ENCODE peak calls at places on chromosomes 2 and 18, in six cellular contexts. K is SK-N-SH, Y is H1, H is GM12878, T is HepG2, R is K562. U is an unnamed sample.
A peak's percentile ranks its signal among the peaks of the same experiment; 100 is the strongest.

GRCh38 chr18:54330768-54331548 is 26.7 kb downstream of the STARD6 start:
- DNase-seq in Y (no peak), R (no peak), H (no peak), T (no peak), K (no peak), U (no peak)

GRCh38 chr2:96251721-96252292 is 14.0 kb downstream of the TMEM127 start:
- DNase-seq in T (peak; percentile 84), H (no peak), Y (no peak), R (no peak), K (peak; percentile 82), U (peak; percentile 97)

GRCh38 chr2:235939471-235939870 is 228.7 kb downstream of the GBX2 start:
- DNase-seq in T (no peak), K (no peak), Y (no peak), H (no peak), R (no peak), U (peak; percentile 55)

GRCh38 chr2:35067420-35067819 is 1288.2 kb upstream of the CRIM1 start:
- DNase-seq in H (no peak), K (no peak), T (no peak), R (no peak), Y (no peak), U (no peak)

GRCh38 chr2:207257291-207258190 is 91.8 kb upstream of the KLF7 start:
- DNase-seq in T (no peak), Y (no peak), R (no peak), H (no peak), K (no peak), U (peak; percentile 52)

GRCh38 chr18:9648431-9649163 is 34.2 kb upstream of the PPP4R1 start:
- DNase-seq in Y (no peak), K (no peak), T (no peak), R (no peak), H (peak; percentile 47), U (no peak)

GRCh38 chr2:47299555-47299954 is 103.4 kb upstream of the MSH2 start:
- DNase-seq in Y (no peak), K (no peak), R (no peak), T (no peak), H (no peak), U (peak; percentile 86)

GRCh38 chr18:58144671-58145285 is 100.8 kb downstream of the NEDD4L start:
- DNase-seq in H (no peak), R (no peak), K (no peak), T (no peak), Y (no peak), U (no peak)

GRCh38 chr2:69770193-69770702 is 28.3 kb downstream of the ANXA4 start:
- DNase-seq in R (peak; percentile 48), T (peak; percentile 68), Y (no peak), K (no peak), H (no peak), U (peak; percentile 88)

GRCh38 chr2:228613133-228613532 is 431.6 kb upstream of the SPHKAP start:
- DNase-seq in Y (no peak), K (no peak), H (peak; percentile 15), R (no peak), T (no peak), U (peak; percentile 95)

GRCh38 chr18:24726727-24727539 is 266.5 kb downstream of the HRH4 start:
- DNase-seq in R (peak; percentile 42), H (no peak), T (peak; percentile 45), Y (no peak), K (peak; percentile 61), U (peak; percentile 86)

GRCh38 chr2:96526101-96526591 is 10.4 kb upstream of the ARID5A start:
- DNase-seq in Y (no peak), R (no peak), T (no peak), K (no peak), H (no peak), U (no peak)

GRCh38 chr2:173750332-173750731 is 214.8 kb downstream of the SP3 start:
- DNase-seq in T (no peak), K (no peak), R (no peak), Y (no peak), H (no peak), U (peak; percentile 25)

GRCh38 chr2:55176094-55176415 is 56.0 kb downstream of the CLHC1 start:
- DNase-seq in R (no peak), H (no peak), T (no peak), Y (no peak), K (no peak), U (no peak)

GRCh38 chr18:12520442-12520992 is 112.8 kb downstream of the PRELID3A start:
- DNase-seq in R (no peak), T (no peak), K (peak; percentile 37), Y (no peak), H (no peak), U (peak; percentile 10)

GRCh38 chr2:173693164-173693563 is 272.0 kb downstream of the SP3 start:
- DNase-seq in R (no peak), H (no peak), Y (no peak), K (no peak), T (no peak), U (no peak)

GRCh38 chr2:191740776-191741175 is 62.8 kb downstream of the NABP1 start:
- DNase-seq in R (no peak), T (no peak), H (no peak), Y (no peak), K (no peak), U (no peak)

GRCh38 chr2:203427061-203427460 is 98.9 kb downstream of the ABI2 start:
- DNase-seq in R (no peak), T (no peak), Y (no peak), K (no peak), H (no peak), U (peak; percentile 49)

GRCh38 chr2:237254369-237254861 is 159.5 kb downstream of the COL6A3 start:
- DNase-seq in T (no peak), K (no peak), H (no peak), R (no peak), Y (no peak), U (peak; percentile 75)

GRCh38 chr2:130824492-130825061 is 12.1 kb upstream of the ARHGEF4 start:
- DNase-seq in K (no peak), T (no peak), H (peak; percentile 86), R (no peak), Y (no peak), U (peak; percentile 99)

GRCh38 chr2:31078579-31079105 is 59.6 kb downstream of the GALNT14 start:
- DNase-seq in H (no peak), K (no peak), R (no peak), Y (no peak), T (no peak), U (no peak)

GRCh38 chr2:113282747-113283533 is 4.2 kb upstream of the PAX8 start:
- DNase-seq in K (no peak), Y (no peak), H (no peak), T (peak; percentile 91), R (no peak), U (peak; percentile 4)

GRCh38 chr2:216583157-216583556 is 50.1 kb upstream of the IGFBP2 start:
- DNase-seq in T (no peak), K (no peak), R (no peak), Y (no peak), H (no peak), U (peak; percentile 99)

GRCh38 chr2:231526341-231527090 is 3.7 kb downstream of the NMUR1 start:
- DNase-seq in Y (no peak), H (no peak), T (no peak), K (no peak), R (no peak), U (no peak)

GRCh38 chr2:174694196-174694878 is 69.9 kb downstream of the CHRNA1 start:
- DNase-seq in H (no peak), R (no peak), Y (no peak), T (no peak), K (no peak), U (no peak)

GRCh38 chr2:173766537-173767289 is 198.5 kb downstream of the SP3 start:
- DNase-seq in T (no peak), H (no peak), R (no peak), Y (no peak), K (no peak), U (no peak)

GRCh38 chr2:60445684-60446184 is 107.7 kb downstream of the BCL11A start:
- DNase-seq in Y (no peak), T (no peak), K (no peak), R (no peak), H (no peak), U (peak; percentile 26)
- H3K9ac ChIP-seq in Y (no peak overlapping the region), T (no peak overlapping the region), K (no peak overlapping the region), R (no peak overlapping the region), H (peak overlapping the region; percentile 61), U (no peak overlapping the region)

GRCh38 chr2:161158882-161159281 is 1.3 kb upstream of the TANK start:
- DNase-seq in H (no peak), T (no peak), Y (no peak), K (no peak), R (no peak), U (no peak)
- TF ChIP-seq USF2 in H (no peak), T (no peak), Y (no peak), K (no peak), R (no peak), U (no peak)

DNA sequence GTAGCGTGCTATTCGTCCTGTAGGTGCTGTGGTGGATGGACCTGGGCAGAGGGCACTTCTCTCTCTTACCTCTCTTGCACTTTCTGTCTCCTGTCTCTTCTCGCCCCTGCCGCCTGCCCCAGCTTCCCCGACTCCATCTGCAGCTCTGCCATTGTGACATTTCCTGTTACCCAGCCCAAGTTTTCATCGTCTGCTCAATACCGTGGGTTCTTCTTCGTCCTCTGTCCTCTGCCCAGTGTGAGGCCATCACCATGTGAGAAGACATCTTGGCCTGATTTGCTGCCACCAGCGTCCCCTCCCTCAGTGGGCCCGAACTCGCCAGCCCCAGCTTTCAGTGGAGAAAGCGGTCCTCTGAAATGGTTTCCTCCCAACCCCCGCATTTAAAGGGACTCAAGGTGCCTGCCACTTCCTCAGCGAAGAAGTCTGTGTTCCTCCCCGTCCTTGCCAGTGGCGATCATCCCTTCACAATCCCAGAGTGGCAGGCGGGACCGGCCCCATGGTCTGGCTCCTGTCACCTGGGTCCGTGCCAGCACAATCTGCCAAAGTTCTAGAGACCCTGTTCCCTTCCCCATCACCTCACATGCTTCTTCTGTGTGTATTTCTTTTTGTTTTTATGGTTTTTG is 18.0 kb downstream of the TGOLN2 start:
- DNase-seq in T (no peak), Y (no peak), K (no peak), R (no peak), H (no peak), U (no peak)
- H3K9ac ChIP-seq in T (no peak overlapping the region), Y (no peak overlapping the region), K (no peak overlapping the region), R (peak overlapping the region; percentile 56), H (no peak overlapping the region), U (no peak overlapping the region)

GRCh38 chr2:19261061-19261460 is 97.4 kb downstream of the OSR1 start:
- DNase-seq in Y (no peak), T (no peak), H (no peak), K (no peak), R (no peak), U (peak; percentile 53)

GRCh38 chr2:19251554-19251953 is 106.9 kb downstream of the OSR1 start:
- DNase-seq in Y (no peak), K (no peak), T (no peak), H (no peak), R (no peak), U (peak; percentile 22)

GRCh38 chr2:19255481-19255880 is 102.9 kb downstream of the OSR1 start:
- DNase-seq in K (no peak), T (no peak), R (no peak), Y (no peak), H (no peak), U (no peak)

GRCh38 chr2:19250906-19251305 is 107.5 kb downstream of the OSR1 start:
- DNase-seq in Y (no peak), R (no peak), H (no peak), T (no peak), K (no peak), U (no peak)

DNA sequence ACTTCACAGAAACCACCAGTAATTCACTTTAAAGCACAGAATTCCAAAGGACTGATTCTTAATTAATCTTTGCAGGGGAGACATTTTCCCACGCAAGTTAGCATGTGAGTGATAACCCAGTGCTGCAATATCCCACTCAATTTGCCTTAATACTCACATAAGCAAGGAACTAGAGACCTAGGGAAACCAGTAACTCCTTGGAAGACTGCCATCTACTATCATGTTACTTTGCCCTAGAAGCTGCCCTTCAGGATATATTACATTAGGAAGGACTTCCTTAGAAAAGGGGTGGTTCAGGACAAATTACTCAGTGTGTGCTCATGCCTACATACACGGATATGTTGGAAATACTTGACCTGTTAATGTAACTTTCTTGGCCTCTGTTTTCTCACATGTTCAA is 102.2 kb downstream of the OSR1 start:
- DNase-seq in R (no peak), K (peak; percentile 9), Y (no peak), H (no peak), T (no peak), U (peak; percentile 98)
- TF ChIP-seq USF2 in R (no peak), K (no peak), Y (no peak), H (no peak), T (no peak), U (no peak)

U was measured in IMR-90.